ENCODE peak calls at places on chromosomes 13 and 19, in seven cellular contexts. Z, M, S, B, X, Q and W are unnamed samples.

GRCh38 chr19:48992571-48993174 is 436 bp downstream of the GYS1 start:
- DNase-seq in Z (no peak), M (peak), S (no peak), B (peak), X (peak), Q (no peak), W (no peak)

GRCh38 chr19:38252935-38253691 is 3.1 kb downstream of the PPP1R14A start:
- DNase-seq in Z (peak), M (peak), S (no peak), B (peak), X (peak), Q (peak), W (peak)

GRCh38 chr19:17511724-17512573 is 500 bp downstream of the PGLS start:
- DNase-seq in Z (peak), M (peak), S (no peak), B (peak), X (peak), Q (peak), W (peak)

GRCh38 chr19:56639217-56639616 is 3.7 kb upstream of the SMIM17 start:
- DNase-seq in Z (no peak), M (no peak), S (no peak), B (no peak), X (no peak), Q (no peak), W (no peak)

GRCh38 chr19:14155371-14155770 is 19.0 kb upstream of the ASF1B start:
- DNase-seq in Z (no peak), M (no peak), S (no peak), B (no peak), X (no peak), Q (no peak), W (no peak)

GRCh38 chr13:97018029-97018819 is 23.9 kb upstream of the OXGR1 start:
- DNase-seq in Z (no peak), M (no peak), S (peak), B (no peak), X (no peak), Q (no peak), W (no peak)

GRCh38 chr19:1026189-1027019 is at the start of gene CNN2:
- DNase-seq in Z (no peak), M (peak), S (no peak), B (peak), X (peak), Q (peak), W (peak)

GRCh38 chr19:6135367-6135766 is at the start of gene ACSBG2:
- DNase-seq in Z (no peak), M (no peak), S (no peak), B (no peak), X (no peak), Q (no peak), W (no peak)

GRCh38 chr13:99228737-99229691 is 28.4 kb downstream of the UBAC2 start:
- DNase-seq in Z (no peak), M (no peak), S (peak), B (no peak), X (no peak), Q (no peak), W (no peak)

GRCh38 chr13:24540236-24541126 is 27.9 kb upstream of the PARP4 start:
- DNase-seq in Z (no peak), M (peak), S (no peak), B (no peak), X (no peak), Q (no peak), W (no peak)

GRCh38 chr19:46637224-46637623 is 1.2 kb upstream of the GNG8 start:
- DNase-seq in Z (no peak), M (no peak), S (no peak), B (no peak), X (no peak), Q (no peak), W (no peak)

GRCh38 chr19:46635920-46636761 is at the start of gene GNG8:
- DNase-seq in Z (no peak), M (no peak), S (no peak), B (no peak), X (no peak), Q (no peak), W (no peak)

GRCh38 chr19:46633130-46633529 is 2.9 kb downstream of the GNG8 start:
- DNase-seq in Z (no peak), M (no peak), S (no peak), B (no peak), X (no peak), Q (no peak), W (no peak)

GRCh38 chr19:46634045-46634655 is 1.9 kb downstream of the GNG8 start:
- DNase-seq in Z (peak), M (peak), S (peak), B (peak), X (peak), Q (peak), W (peak)

DNA sequence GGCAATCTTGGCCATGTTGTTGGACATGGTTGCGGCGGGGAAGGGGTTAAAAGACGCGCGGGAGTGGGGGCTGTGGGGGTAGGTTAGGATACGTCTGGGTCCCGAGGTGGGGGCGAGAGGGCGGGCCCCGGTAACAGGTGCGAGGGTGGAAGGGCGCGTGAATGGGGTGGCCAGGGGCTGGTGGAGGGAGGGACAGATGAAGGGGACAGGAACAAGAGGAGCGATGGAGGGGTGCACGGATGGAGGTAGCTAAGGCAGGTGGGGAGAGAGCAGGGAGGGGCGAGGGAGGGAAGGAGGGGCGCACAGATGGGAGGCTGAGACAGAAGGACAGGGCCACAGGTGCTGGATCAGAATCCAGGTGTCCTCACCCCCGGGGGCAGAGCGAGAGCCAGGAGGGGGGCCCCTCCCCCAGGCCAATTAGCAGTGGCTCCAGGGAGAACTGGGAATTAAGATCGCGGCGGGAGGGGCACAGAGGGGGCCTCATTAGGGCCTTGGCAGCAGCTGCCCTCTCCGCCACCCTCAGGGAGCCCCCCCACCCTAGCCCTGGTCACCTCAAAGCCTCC is 1.3 kb downstream of the GNG8 start:
- DNase-seq in Z (no peak), M (peak), S (no peak), B (no peak), X (no peak), Q (no peak), W (no peak)
- H3K4me3 ChIP-seq in Z (peak), M (peak), S (peak), B (peak), X (peak), Q (peak), W (no peak)

GRCh38 chr19:45505151-45505995 is 1.9 kb upstream of the VASP start:
- DNase-seq in Z (no peak), M (no peak), S (no peak), B (no peak), X (no peak), Q (no peak), W (no peak)
- H3K27ac ChIP-seq in Z (peak), M (peak), S (peak), B (peak), X (no peak), Q (peak), W (peak)

GRCh38 chr19:31356587-31357314 is 7.5 kb upstream of the TSHZ3 start:
- DNase-seq in Z (no peak), M (no peak), S (no peak), B (no peak), X (no peak), Q (no peak), W (peak)

GRCh38 chr19:31355330-31356289 is 6.4 kb upstream of the TSHZ3 start:
- DNase-seq in Z (no peak), M (no peak), S (no peak), B (no peak), X (no peak), Q (no peak), W (no peak)

GRCh38 chr19:31354919-31355318 is 5.7 kb upstream of the TSHZ3 start:
- DNase-seq in Z (no peak), M (no peak), S (no peak), B (no peak), X (no peak), Q (no peak), W (no peak)

GRCh38 chr19:31354316-31354715 is 5.1 kb upstream of the TSHZ3 start:
- DNase-seq in Z (no peak), M (no peak), S (no peak), B (no peak), X (no peak), Q (no peak), W (no peak)

GRCh38 chr19:31357315-31357673 is 8.1 kb upstream of the TSHZ3 start:
- DNase-seq in Z (no peak), M (no peak), S (no peak), B (no peak), X (no peak), Q (no peak), W (no peak)
- TF ChIP-seq CTCF in Z (no peak), M (no peak), S (no peak), B (no peak), X (no peak), Q (no peak), W (no peak)

GRCh38 chr19:30158067-30158892 is 213.9 kb upstream of the ZNF536 start:
- DNase-seq in Z (no peak), M (no peak), S (no peak), B (peak), X (no peak), Q (no peak), W (no peak)

GRCh38 chr19:30156646-30157045 is 214.6 kb downstream of the URI1 start:
- DNase-seq in Z (no peak), M (no peak), S (no peak), B (no peak), X (no peak), Q (no peak), W (no peak)

GRCh38 chr19:30153326-30154210 is 211.5 kb downstream of the URI1 start:
- DNase-seq in Z (no peak), M (no peak), S (no peak), B (no peak), X (no peak), Q (no peak), W (no peak)

GRCh38 chr19:30154410-30154809 is 212.4 kb downstream of the URI1 start:
- DNase-seq in Z (no peak), M (no peak), S (no peak), B (no peak), X (no peak), Q (no peak), W (no peak)

DNA sequence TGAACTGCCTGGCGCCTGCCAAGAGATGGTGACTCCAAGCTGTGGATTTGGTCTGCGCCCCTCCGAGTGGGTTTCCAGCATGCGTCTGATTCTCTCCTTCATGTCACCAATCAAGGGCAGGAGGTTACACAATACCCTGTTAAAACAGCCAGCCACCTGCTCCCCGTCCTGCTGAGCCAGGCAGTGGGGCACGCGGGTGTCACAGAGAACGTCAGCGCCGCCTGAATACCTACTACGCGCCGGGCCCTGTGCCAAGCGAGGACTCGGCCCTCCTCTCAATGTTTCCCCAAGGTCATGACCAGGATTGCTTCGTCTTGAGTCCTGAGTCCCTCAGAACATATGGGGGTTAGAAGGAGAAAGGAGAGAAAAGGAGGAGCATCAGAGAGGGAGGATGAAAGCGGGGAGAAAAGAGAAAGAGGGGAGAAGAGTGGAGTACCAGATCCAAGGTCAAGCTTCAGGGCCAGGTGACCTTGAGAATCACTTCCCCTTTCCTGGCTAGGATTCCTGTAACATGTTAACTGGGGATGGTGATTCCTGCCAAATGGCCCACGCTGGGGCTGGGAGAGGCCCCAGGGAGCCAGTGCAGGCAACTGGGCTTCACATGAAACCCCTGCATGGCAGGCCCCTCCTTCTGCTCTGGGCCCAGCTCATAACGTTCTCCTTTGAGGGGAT is 213.6 kb downstream of the URI1 start:
- DNase-seq in Z (no peak), M (no peak), S (no peak), B (no peak), X (no peak), Q (no peak), W (no peak)
- H3K4me3 ChIP-seq in Z (no peak), M (no peak), S (no peak), B (no peak), X (no peak), Q (no peak), W (no peak)